ENCODE peak calls at places on chromosome 20, in six cellular contexts. D, K, N, B, L and M are unnamed samples.

GRCh38 chr20:11987526-11987925 is 69.8 kb downstream of the BTBD3 start:
- DNase-seq in D (no peak), L (no peak), B (no peak), K (no peak), N (no peak), M (no peak)

GRCh38 chr20:17735206-17735804 is 35.5 kb downstream of the BANF2 start:
- DNase-seq in N (no peak), L (no peak), D (no peak), B (no peak), K (peak; percentile 68), M (no peak)

GRCh38 chr20:62644802-62645496 is 2.6 kb downstream of the SLCO4A1 start:
- DNase-seq in K (no peak), L (no peak), N (no peak), D (no peak), B (no peak), M (no peak)

GRCh38 chr20:48374986-48375715 is 452.6 kb downstream of the PREX1 start:
- DNase-seq in L (no peak), K (no peak), B (no peak), D (peak; percentile 55), N (no peak), M (no peak)

GRCh38 chr20:32358883-32359632 is 927 bp downstream of the ASXL1 start:
- DNase-seq in B (no peak), L (peak; percentile 59), D (peak; percentile 94), K (peak; percentile 51), N (peak; percentile 87), M (peak; percentile 78)

GRCh38 chr20:12152996-12153395 is 235.3 kb downstream of the BTBD3 start:
- DNase-seq in B (no peak), D (no peak), N (no peak), K (peak; percentile 90), L (no peak), M (no peak)

GRCh38 chr20:33839591-33839990 is 28.4 kb downstream of the CHMP4B start:
- DNase-seq in N (no peak), K (no peak), B (no peak), D (no peak), L (no peak), M (no peak)

GRCh38 chr20:52193133-52193532 is 1.6 kb upstream of the ZFP64 start:
- DNase-seq in L (no peak), K (no peak), N (no peak), B (no peak), D (no peak), M (no peak)

GRCh38 chr20:11387189-11387754 is 530.4 kb upstream of the BTBD3 start:
- DNase-seq in N (no peak), L (no peak), B (no peak), K (peak; percentile 99), D (no peak), M (no peak)

GRCh38 chr20:2357114-2357513 is 23.6 kb upstream of the TGM6 start:
- DNase-seq in K (no peak), N (no peak), D (no peak), L (no peak), B (no peak), M (no peak)

GRCh38 chr20:6705106-6705766 is 62.2 kb upstream of the BMP2 start:
- DNase-seq in D (no peak), K (no peak), N (no peak), L (no peak), B (no peak), M (no peak)

GRCh38 chr20:57260959-57261357 is 5.5 kb downstream of the BMP7 start:
- DNase-seq in D (no peak), N (no peak), B (no peak), L (no peak), K (peak; percentile 20), M (no peak)

GRCh38 chr20:2840967-2841531 is 504 bp downstream of the VPS16 start:
- DNase-seq in D (peak; percentile 90), B (no peak), N (no peak), L (no peak), K (peak; percentile 72), M (peak; percentile 62)

GRCh38 chr20:17835240-17835940 is 133.2 kb downstream of the SNX5 start:
- DNase-seq in D (no peak), K (peak; percentile 86), B (no peak), L (no peak), N (peak; percentile 86), M (no peak)

GRCh38 chr20:50142812-50143211 is 10.7 kb downstream of the PEDS1 start:
- DNase-seq in B (no peak), D (no peak), N (no peak), K (no peak), L (no peak), M (no peak)

GRCh38 chr20:17624551-17625245 is 54.8 kb downstream of the DSTN start:
- DNase-seq in B (no peak), N (peak; percentile 64), K (no peak), L (no peak), D (peak; percentile 71), M (no peak)

GRCh38 chr20:62745959-62746288 is 37.3 kb downstream of the NTSR1 start:
- DNase-seq in L (no peak), N (peak; percentile 48), B (no peak), K (no peak), D (peak; percentile 61), M (no peak)

GRCh38 chr20:25084616-25085187 is 2.8 kb upstream of the VSX1 start:
- DNase-seq in D (peak; percentile 69), K (no peak), B (no peak), N (no peak), L (no peak), M (no peak)

GRCh38 chr20:24773751-24774201 is 175.3 kb upstream of the CST7 start:
- DNase-seq in K (peak; percentile 72), L (no peak), D (peak; percentile 45), N (peak; percentile 47), B (peak; percentile 15), M (no peak)

GRCh38 chr20:25356294-25356933 is 34.2 kb downstream of the ABHD12 start:
- DNase-seq in D (no peak), B (no peak), K (no peak), L (no peak), N (no peak), M (no peak)

GRCh38 chr20:25015986-25016385 is 23.4 kb upstream of the APMAP start:
- DNase-seq in B (no peak), D (peak; percentile 65), L (no peak), K (no peak), N (peak; percentile 54), M (no peak)

GRCh38 chr20:57596998-57597939 is 23.0 kb downstream of the ZBP1 start:
- DNase-seq in K (peak; percentile 17), L (peak; percentile 66), N (peak; percentile 80), B (no peak), D (peak; percentile 94), M (peak; percentile 66)

GRCh38 chr20:13819885-13820645 is 35.2 kb downstream of the NDUFAF5 start:
- DNase-seq in K (peak; percentile 49), L (no peak), B (no peak), N (no peak), D (no peak), M (peak; percentile 6)

GRCh38 chr20:47764154-47764734 is 21.0 kb downstream of the SULF2 start:
- DNase-seq in K (no peak), N (no peak), B (no peak), D (no peak), L (no peak), M (no peak)

GRCh38 chr20:32113861-32114260 is 4.3 kb downstream of the TM9SF4 start:
- DNase-seq in N (no peak), D (no peak), L (no peak), K (no peak), B (no peak), M (no peak)

DNA sequence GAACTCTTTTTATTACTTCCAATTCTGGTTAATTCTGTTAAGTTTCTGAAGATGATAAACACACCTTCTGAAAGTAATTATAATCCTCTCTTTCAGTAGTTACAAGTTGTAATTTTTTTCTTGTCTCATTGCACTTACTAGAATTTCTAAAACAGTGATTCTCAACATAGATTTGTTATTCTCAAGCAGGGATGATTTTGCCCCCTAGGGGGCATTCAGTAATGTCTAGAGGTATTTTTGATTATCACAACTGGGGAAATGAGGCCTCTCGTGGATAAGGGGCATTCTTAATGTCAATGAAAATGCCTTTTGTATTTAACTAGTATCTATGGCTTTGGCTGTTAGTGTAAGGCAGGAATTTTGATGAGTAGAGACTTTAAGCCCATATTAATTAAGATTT is 39.4 kb upstream of the MAFB start:
- DNase-seq in B (no peak), D (no peak), N (no peak), K (no peak), L (no peak), M (no peak)
- TF ChIP-seq CTCF in B (peak; percentile 18), D (no peak), N (no peak), K (peak; percentile 22), L (no peak), M (peak; percentile 32)

GRCh38 chr20:53926428-53927028 is 143.9 kb downstream of the BCAS1 start:
- DNase-seq in L (no peak), D (no peak), N (no peak), B (peak; percentile 99), K (peak; percentile 97), M (peak; percentile 79)
- H3K4me3 ChIP-seq in L (no peak overlapping the region), D (no peak overlapping the region), N (no peak overlapping the region), B (peak overlapping the region; percentile 52), K (no peak overlapping the region), M (peak overlapping the region; percentile 19)

DNA sequence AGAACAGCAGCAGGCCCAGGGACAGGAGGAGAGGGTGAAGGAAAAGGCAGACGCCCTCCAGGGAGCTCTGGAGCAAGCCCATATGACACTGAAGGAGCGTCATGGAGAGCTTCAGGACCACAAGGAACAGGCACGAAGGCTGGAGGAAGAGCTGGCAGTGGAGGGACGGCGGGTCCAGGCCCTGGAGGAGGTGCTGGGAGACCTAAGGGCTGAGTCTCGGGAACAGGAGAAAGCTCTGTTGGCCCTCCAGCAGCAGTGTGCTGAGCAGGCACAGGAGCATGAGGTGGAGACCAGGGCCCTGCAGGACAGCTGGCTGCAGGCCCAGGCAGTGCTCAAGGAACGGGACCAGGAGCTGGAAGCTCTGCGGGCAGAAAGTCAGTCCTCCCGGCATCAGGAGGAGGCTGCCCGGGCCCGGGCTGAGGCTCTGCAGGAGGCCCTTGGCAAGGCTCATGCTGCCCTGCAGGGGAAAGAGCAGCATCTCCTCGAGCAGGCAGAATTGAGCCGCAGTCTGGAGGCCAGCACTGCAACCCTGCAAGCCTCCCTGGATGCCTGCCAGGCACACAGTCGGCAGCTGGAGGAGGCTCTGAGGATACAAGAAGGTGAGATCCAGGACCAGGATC is 25.5 kb downstream of the C20orf173 start:
- DNase-seq in K (no peak), D (no peak), N (no peak), B (no peak), L (no peak), M (no peak)
- H3K36me3 ChIP-seq in K (peaks cover 71% of the 10 kb centered on the region), D (peaks cover 91% of the 10 kb centered on the region), N (peaks cover 41% of the 10 kb centered on the region), B (peaks cover 19% of the 10 kb centered on the region), L (peaks cover 61% of the 10 kb centered on the region), M (peaks cover 47% of the 10 kb centered on the region)

GRCh38 chr20:23507346-23507745 is 16.4 kb downstream of the CST8 start:
- DNase-seq in L (no peak), D (no peak), B (no peak), K (no peak), N (no peak), M (no peak)
- TF ChIP-seq CTCF in L (no peak), D (no peak), B (no peak), K (no peak), N (no peak), M (no peak)

DNA sequence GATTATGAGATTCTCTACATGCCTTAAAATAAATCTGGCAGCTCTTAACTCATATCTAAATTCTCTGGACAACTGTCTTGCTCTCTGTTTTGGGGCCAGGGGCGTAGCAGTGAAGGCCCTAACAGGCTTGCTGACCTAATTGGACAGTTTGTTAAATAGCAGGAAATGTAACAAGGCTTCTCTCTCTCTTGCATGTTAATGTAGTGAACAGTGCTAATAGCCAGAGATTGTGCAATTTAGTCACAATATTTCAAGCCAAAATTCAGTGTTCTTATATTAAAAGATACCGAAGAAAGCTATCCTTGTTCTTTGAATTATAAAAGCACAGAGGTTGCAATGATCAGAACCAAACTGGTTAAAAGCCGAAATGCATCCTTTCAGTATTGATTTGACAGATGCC is 3.0 kb downstream of the PPP1R3D start:
- DNase-seq in N (no peak), B (no peak), K (no peak), D (no peak), L (no peak), M (no peak)
- H3K4me3 ChIP-seq in N (no peak overlapping the region), B (no peak overlapping the region), K (no peak overlapping the region), D (no peak overlapping the region), L (no peak overlapping the region), M (no peak overlapping the region)